ENCODE peak calls at places on chromosomes 7 and 10, in five cellular contexts. J is cardiac fibroblast, N is heart right ventricle, P is A549, W is LNCaP clone FGC. X is an unnamed sample.

GRCh38 chr10:102593074-102593803 is 51.0 kb upstream of the TRIM8 start:
- DNase-seq in P (no peak), W (no peak), J (peak; percentile 46), N (no peak), X (no peak)

GRCh38 chr10:7795605-7796004 is 7.6 kb downstream of the ATP5F1C start:
- DNase-seq in N (no peak), P (no peak), J (peak; percentile 19), W (no peak), X (no peak)

GRCh38 chr10:31739759-31740158 is 188.9 kb downstream of the ARHGAP12 start:
- DNase-seq in P (no peak), N (no peak), W (no peak), J (peak; percentile 31), X (no peak)

GRCh38 chr10:76583711-76584161 is 1053.9 kb downstream of the KCNMA1 start:
- DNase-seq in J (peak; percentile 96), N (no peak), W (no peak), P (peak; percentile 73), X (peak; percentile 68)

GRCh38 chr7:141097430-141097829 is 23.6 kb downstream of the TMEM178B start:
- DNase-seq in N (no peak), W (no peak), P (peak; percentile 6), J (peak; percentile 28), X (no peak)

GRCh38 chr7:120735791-120736190 is 122.2 kb downstream of the TSPAN12 start:
- DNase-seq in J (peak; percentile 65), N (no peak), P (no peak), W (no peak), X (no peak)

GRCh38 chr7:272631-273030 is 17.3 kb upstream of the FOXL3 start:
- DNase-seq in W (no peak), P (no peak), N (no peak), J (no peak), X (no peak)

GRCh38 chr7:49255061-49255460 is 330.7 kb downstream of the CDC14C start:
- DNase-seq in N (no peak), W (no peak), P (no peak), J (no peak), X (peak; percentile 28)

GRCh38 chr7:31696270-31696669 is 9.3 kb downstream of the PPP1R17 start:
- DNase-seq in P (no peak), J (no peak), W (no peak), N (no peak), X (no peak)

GRCh38 chr10:51176976-51177690 is 102.8 kb downstream of the PRKG1 start:
- DNase-seq in P (no peak), N (no peak), J (peak; percentile 64), W (no peak), X (no peak)

GRCh38 chr10:34813626-34814227 is 1.4 kb downstream of the PARD3 start:
- DNase-seq in J (peak; percentile 61), P (peak; percentile 29), N (peak; percentile 29), W (no peak), X (no peak)

GRCh38 chr10:8055420-8056349 is 1.2 kb downstream of the GATA3 start:
- DNase-seq in P (no peak), J (no peak), N (no peak), W (no peak), X (no peak)

GRCh38 chr7:3805151-3805550 is 504.1 kb downstream of the SDK1 start:
- DNase-seq in P (peak; percentile 7), N (no peak), W (no peak), J (peak; percentile 93), X (no peak)

GRCh38 chr7:8532116-8532515 is 98.7 kb downstream of the NXPH1 start:
- DNase-seq in N (no peak), P (no peak), W (no peak), J (no peak), X (no peak)

GRCh38 chr10:80568306-80568705 is 30.6 kb downstream of the SH2D4B start:
- DNase-seq in J (no peak), N (no peak), W (no peak), P (no peak), X (no peak)

GRCh38 chr7:30306977-30307376 is 22.6 kb downstream of the ZNRF2 start:
- DNase-seq in N (no peak), P (no peak), J (no peak), W (no peak), X (no peak)

GRCh38 chr7:17719998-17720397 is 220.3 kb downstream of the SNX13 start:
- DNase-seq in W (no peak), P (no peak), N (no peak), J (no peak), X (no peak)

GRCh38 chr10:101656915-101657314 is 38.1 kb downstream of the FBXW4 start:
- DNase-seq in W (no peak), J (no peak), P (no peak), N (no peak), X (no peak)

GRCh38 chr10:95457319-95457886 is 103.8 kb downstream of the SORBS1 start:
- DNase-seq in W (no peak), N (no peak), J (no peak), P (no peak), X (peak; percentile 60)

GRCh38 chr7:102042016-102042656 is 224.7 kb downstream of the CUX1 start:
- DNase-seq in N (no peak), P (peak; percentile 54), W (no peak), J (peak; percentile 79), X (no peak)

GRCh38 chr10:22710139-22710745 is 4.1 kb downstream of the PIP4K2A start:
- DNase-seq in N (no peak), P (no peak), J (no peak), W (no peak), X (no peak)

GRCh38 chr7:34155225-34155908 is 250.0 kb downstream of the BMPER start:
- DNase-seq in N (no peak), W (no peak), P (peak; percentile 56), J (peak; percentile 98), X (peak; percentile 29)

GRCh38 chr10:48390933-48391845 is 84.7 kb downstream of the MAPK8 start:
- DNase-seq in J (peak; percentile 64), N (no peak), P (no peak), W (no peak), X (peak; percentile 29)

GRCh38 chr7:88565401-88565800 is 194.1 kb upstream of the ZNF804B start:
- DNase-seq in J (no peak), N (no peak), P (no peak), W (no peak), X (no peak)

GRCh38 chr10:78706256-78706655 is 362.5 kb upstream of the ZMIZ1 start:
- DNase-seq in N (no peak), W (no peak), P (no peak), J (peak; percentile 18), X (no peak)

GRCh38 chr7:4692055-4692454 is 10.0 kb downstream of the FOXK1 start:
- DNase-seq in N (no peak), P (no peak), W (no peak), J (no peak), X (no peak)

GRCh38 chr10:118804262-118804773 is 49.5 kb upstream of the CACUL1 start:
- DNase-seq in W (no peak), J (no peak), P (no peak), N (no peak), X (no peak)

GRCh38 chr10:6068422-6068821 is 6.3 kb upstream of the IL2RA start:
- DNase-seq in P (no peak), J (no peak), N (no peak), W (no peak), X (no peak)

GRCh38 chr10:94936721-94937120 is 1.7 kb upstream of the CYP2C9 start:
- DNase-seq in J (no peak), W (no peak), N (no peak), P (no peak), X (no peak)

GRCh38 chr7:65749039-65749438 is 123.8 kb upstream of the VKORC1L1 start:
- DNase-seq in N (no peak), W (no peak), J (no peak), P (no peak), X (no peak)

GRCh38 chr7:65750511-65751344 is 122.1 kb upstream of the VKORC1L1 start:
- DNase-seq in W (peak; percentile 63), J (peak; percentile 84), N (peak; percentile 92), P (peak; percentile 89), X (peak; percentile 54)

GRCh38 chr7:65746398-65746669 is 126.5 kb upstream of the VKORC1L1 start:
- DNase-seq in W (no peak), J (peak; percentile 88), P (peak; percentile 71), N (no peak), X (no peak)

DNA sequence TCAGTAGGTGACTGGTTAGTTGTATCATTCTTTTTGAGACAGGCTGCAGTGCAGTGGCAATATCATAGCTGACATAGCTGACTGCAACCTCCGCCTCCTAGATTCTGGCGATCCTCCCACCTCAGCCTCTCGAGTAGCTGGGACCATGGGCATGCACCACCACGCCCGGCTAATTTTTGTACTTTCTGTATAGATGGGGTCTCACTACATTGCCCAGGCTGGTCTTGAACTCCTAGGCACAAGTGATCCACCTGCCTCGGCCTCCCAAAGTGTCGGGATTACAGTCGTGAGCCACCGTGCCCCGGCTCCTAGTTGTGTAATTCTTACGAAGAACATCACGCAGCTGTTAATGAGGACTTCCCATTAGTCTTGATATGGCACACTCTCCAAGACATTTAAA is 123.4 kb upstream of the VKORC1L1 start:
- DNase-seq in N (no peak), W (no peak), P (no peak), J (no peak), X (no peak)
- H3K4me3 ChIP-seq in N (no peak overlapping the region), W (peak overlapping the region; percentile 93), P (no peak overlapping the region), J (no peak overlapping the region), X (no peak overlapping the region)

GRCh38 chr10:75540357-75541335 is 109.2 kb downstream of the LRMDA start:
- DNase-seq in J (no peak), W (no peak), N (no peak), P (no peak), X (no peak)
- TF ChIP-seq CTCF in J (peak; percentile 21), W (peak; percentile 11), N (no peak), P (no peak), X (peak; percentile 11)

DNA sequence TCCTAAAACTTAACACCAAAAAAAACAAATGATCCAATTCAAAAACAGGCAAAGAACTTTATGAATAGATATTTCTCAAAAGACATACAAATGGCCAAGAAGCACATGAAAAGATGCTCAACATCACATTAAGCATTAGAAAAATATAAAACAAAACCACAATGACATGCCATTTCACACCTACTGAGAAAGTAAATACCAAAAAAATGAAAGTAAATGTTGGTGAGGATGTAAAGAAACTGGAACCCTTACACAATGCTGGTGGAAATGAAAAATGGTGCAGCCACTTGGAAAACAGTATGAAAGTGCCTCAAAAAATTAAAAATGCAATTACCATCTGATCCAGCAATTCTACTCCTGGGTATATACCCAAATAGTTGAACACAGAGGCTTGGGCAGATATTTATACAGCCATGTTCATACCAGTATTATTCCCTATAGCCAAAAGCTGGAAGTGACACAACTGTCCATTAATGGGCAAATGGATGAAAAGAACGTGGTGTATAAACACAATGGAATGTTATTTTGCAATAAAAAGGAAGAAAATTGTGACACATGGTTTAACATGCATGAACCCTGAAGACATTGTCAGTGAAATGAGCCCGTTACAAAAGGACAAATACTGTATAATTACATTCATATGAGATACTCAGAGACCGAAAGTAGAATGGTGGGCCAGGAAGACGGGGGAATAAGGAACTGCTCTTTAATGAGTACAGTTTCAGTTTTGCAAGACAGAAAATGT is 89.0 kb downstream of the JMJD1C start:
- DNase-seq in J (peak; percentile 94), N (no peak), W (no peak), P (no peak), X (no peak)
- H3K4me3 ChIP-seq in J (peak overlapping the region; percentile 13), N (no peak overlapping the region), W (no peak overlapping the region), P (no peak overlapping the region), X (no peak overlapping the region)

GRCh38 chr7:127582361-127582760 is 3.0 kb downstream of the GCC1 start:
- DNase-seq in P (no peak), W (no peak), N (peak; percentile 83), J (peak; percentile 54), X (no peak)
- TF ChIP-seq CTCF in P (no peak), W (no peak), N (peak; percentile 10), J (no peak), X (no peak)

X was measured in kidney epithelial cell.